ENCODE peak calls at places on chromosomes 7 and 10, in eight cellular contexts. M is NCI-H748 treated with DMSO at 0.1 percent for 48 hours; B is activated T-cell treated with anti-CD3 and anti-CD28 coated beads for 48 hours; S is GM03348; V is NCI-H1092 treated with DMSO at 0.1 percent for 48 hours; O is activated CD8-positive, alpha-beta T cell treated with anti-CD3 and anti-CD28 coated beads for 36 hours; C is NCI-H1105; K is ureter. P is an unnamed sample.

GRCh38 chr10:109274681-109275080 is 648.6 kb downstream of the XPNPEP1 start:
- DNase-seq in C (no peak), K (no peak), V (no peak), S (no peak), B (no peak), M (no peak), O (no peak), P (no peak)

GRCh38 chr7:20327047-20327446 is 3.7 kb upstream of the ITGB8 start:
- DNase-seq in K (no peak), S (peak; percentile 46), V (no peak), B (no peak), O (no peak), M (no peak), C (no peak), P (no peak)

GRCh38 chr10:124993728-124994451 is 52.0 kb downstream of the ZRANB1 start:
- DNase-seq in O (no peak), C (no peak), V (no peak), S (no peak), K (no peak), M (no peak), B (no peak), P (no peak)

GRCh38 chr7:139620676-139621344 is 97.3 kb downstream of the CLEC2L start:
- DNase-seq in B (peak; percentile 62), V (peak; percentile 17), M (peak; percentile 39), K (no peak), S (peak; percentile 56), C (peak; percentile 21), O (peak; percentile 72), P (peak; percentile 46)

GRCh38 chr7:41134242-41134872 is 568.5 kb downstream of the INHBA start:
- DNase-seq in V (no peak), C (no peak), S (peak; percentile 40), M (no peak), K (no peak), B (no peak), O (no peak), P (peak; percentile 37)

GRCh38 chr7:17598846-17599245 is 300.4 kb downstream of the AHR start:
- DNase-seq in K (no peak), S (no peak), M (peak; percentile 23), V (peak; percentile 11), O (no peak), C (peak; percentile 90), B (no peak), P (no peak)

GRCh38 chr10:46528675-46529615 is 27.5 kb downstream of the GPRIN2 start:
- DNase-seq in K (no peak), O (peak; percentile 0), M (no peak), S (no peak), C (no peak), V (no peak), B (no peak), P (no peak)

GRCh38 chr7:75638607-75639070 is 100.1 kb downstream of the HIP1 start:
- DNase-seq in S (peak; percentile 90), K (no peak), B (no peak), C (peak; percentile 25), M (no peak), O (no peak), V (peak; percentile 43), P (no peak)

GRCh38 chr10:107966817-107967216 is 802.3 kb upstream of the SORCS1 start:
- DNase-seq in B (no peak), C (no peak), O (no peak), K (no peak), S (peak; percentile 12), V (no peak), M (no peak), P (no peak)